ENCODE peak calls at places on chromosomes 1 and 21, in ten cellular contexts. P is endodermal cell, G is sigmoid colon, Y is breast epithelium, T is PC-3, F is lung, E is fibroblast of the aortic adventitia, I is colonic mucosa, H is WERI-Rb-1, U is endothelial cell of umbilical vein. A is an unnamed sample.
A peak's percentile ranks its signal among the peaks of the same experiment; 100 is the strongest.

GRCh38 chr21:42401164-42401563 is 2.5 kb upstream of the UBASH3A start:
- DNase-seq in P (no peak), G (no peak), Y (no peak), T (no peak), F (peak; percentile 77), E (peak; percentile 3), I (no peak), H (no peak), U (no peak), A (no peak)

GRCh38 chr1:158961178-158961577 is 29.8 kb downstream of the PYHIN1 start:
- DNase-seq in P (no peak), G (no peak), Y (no peak), T (peak; percentile 26), F (no peak), E (no peak), I (no peak), H (no peak), U (no peak), A (no peak)

GRCh38 chr1:167871331-167871730 is 42.6 kb downstream of the ADCY10 start:
- DNase-seq in P (no peak), G (no peak), Y (no peak), T (no peak), F (no peak), E (peak; percentile 41), I (no peak), H (no peak), U (no peak), A (no peak)

GRCh38 chr1:117607471-117607870 is 1.6 kb downstream of the TENT5C start:
- DNase-seq in P (peak; percentile 68), G (no peak), Y (no peak), T (peak; percentile 71), F (peak; percentile 54), E (no peak), I (peak; percentile 74), H (no peak), U (no peak), A (no peak)

GRCh38 chr1:110466646-110467280 is 15.8 kb downstream of the PROK1 start:
- DNase-seq in P (no peak), G (no peak), Y (no peak), T (no peak), F (no peak), E (no peak), I (no peak), H (no peak), U (no peak), A (no peak)

GRCh38 chr1:203450541-203451149 is 25.0 kb upstream of the PRELP start:
- DNase-seq in P (peak; percentile 83), G (no peak), Y (no peak), T (no peak), F (no peak), E (no peak), I (no peak), H (peak; percentile 85), U (no peak), A (no peak)

GRCh38 chr1:57122031-57122430 is 156.2 kb upstream of the C8B start:
- DNase-seq in P (no peak), G (no peak), Y (no peak), T (no peak), F (no peak), E (no peak), I (no peak), H (no peak), U (no peak), A (no peak)

GRCh38 chr1:8969937-8970336 is 24.3 kb downstream of the CA6 start:
- DNase-seq in P (no peak), G (no peak), Y (no peak), T (no peak), F (no peak), E (no peak), I (no peak), H (no peak), U (no peak), A (no peak)

GRCh38 chr1:204255225-204255624 is 41.4 kb upstream of the GOLT1A start:
- DNase-seq in P (peak; percentile 81), G (no peak), Y (no peak), T (no peak), F (no peak), E (no peak), I (no peak), H (no peak), U (no peak), A (no peak)

GRCh38 chr21:25126564-25126963 is 480.7 kb downstream of the MRPL39 start:
- DNase-seq in P (no peak), G (no peak), Y (no peak), T (no peak), F (no peak), E (no peak), I (no peak), H (no peak), U (no peak), A (no peak)

DNA sequence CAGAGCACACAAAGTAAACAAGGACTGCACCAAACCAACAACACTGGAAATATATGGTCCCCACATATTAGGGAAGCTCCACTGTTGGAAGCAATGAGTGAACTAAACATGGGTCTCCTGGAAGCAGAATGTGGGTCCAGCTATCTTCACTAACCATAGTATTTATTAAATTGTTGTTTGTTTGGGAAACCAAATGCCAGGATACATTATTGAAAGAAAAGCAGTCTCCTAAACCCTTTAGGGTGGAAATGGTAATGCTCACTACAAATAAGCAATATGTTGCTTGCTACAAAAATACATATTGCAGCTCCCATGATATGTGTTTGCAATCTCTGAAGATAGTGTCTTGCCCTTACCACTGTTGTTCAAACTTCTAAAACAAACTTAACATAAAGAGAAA is 2.2 kb downstream of the NEGR1 start:
- DNase-seq in P (no peak), G (no peak), Y (no peak), T (no peak), F (no peak), E (no peak), I (no peak), H (no peak), U (peak; percentile 12), A (no peak)
- H3K4me3 ChIP-seq in P (no peak overlapping the region), G (peak overlapping the region; percentile 75), Y (no peak overlapping the region), T (peak overlapping the region; percentile 95), F (no peak overlapping the region), E (no peak overlapping the region), I (no peak overlapping the region), H (no peak overlapping the region), U (peak overlapping the region; percentile 91), A (no peak overlapping the region)

DNA sequence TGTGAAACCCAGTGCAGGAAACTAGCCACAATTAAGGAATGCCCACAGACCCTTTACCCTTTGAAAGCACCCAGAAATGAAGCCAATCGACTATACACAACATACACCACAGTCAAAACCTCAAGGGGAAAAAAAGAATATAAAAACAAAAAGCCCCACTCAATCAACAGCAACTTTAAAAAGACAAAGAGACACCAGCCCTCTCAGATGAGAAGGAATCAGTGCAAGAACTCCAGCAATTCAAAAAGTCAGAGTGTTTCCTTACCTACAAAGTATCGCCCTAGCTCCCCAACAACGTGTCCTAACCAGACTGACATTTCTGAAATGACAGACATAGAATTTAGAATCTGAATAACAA is 147.7 kb downstream of the CHD1L start:
- DNase-seq in P (no peak), G (no peak), Y (no peak), T (no peak), F (no peak), E (no peak), I (no peak), H (no peak), U (no peak), A (no peak)
- TF ChIP-seq CTCF in P (no peak), G (no peak), Y (no peak), T (peak; percentile 23), F (no peak), E (no peak), I (no peak), H (no peak), U (no peak), A (no peak)

GRCh38 chr1:150151291-150152181 is 1.8 kb downstream of the PLEKHO1 start:
- DNase-seq in P (no peak), G (peak; percentile 83), Y (no peak), T (no peak), F (no peak), E (no peak), I (no peak), H (peak; percentile 9), U (no peak), A (no peak)
- H3K4me3 ChIP-seq in P (peak overlapping the region; percentile 98), G (peak overlapping the region; percentile 96), Y (peak overlapping the region; percentile 97), T (no peak overlapping the region), F (peak overlapping the region; percentile 78), E (peak overlapping the region; percentile 69), I (peak overlapping the region; percentile 56), H (peak overlapping the region; percentile 64), U (peak overlapping the region; percentile 96), A (peak overlapping the region; percentile 81)

DNA sequence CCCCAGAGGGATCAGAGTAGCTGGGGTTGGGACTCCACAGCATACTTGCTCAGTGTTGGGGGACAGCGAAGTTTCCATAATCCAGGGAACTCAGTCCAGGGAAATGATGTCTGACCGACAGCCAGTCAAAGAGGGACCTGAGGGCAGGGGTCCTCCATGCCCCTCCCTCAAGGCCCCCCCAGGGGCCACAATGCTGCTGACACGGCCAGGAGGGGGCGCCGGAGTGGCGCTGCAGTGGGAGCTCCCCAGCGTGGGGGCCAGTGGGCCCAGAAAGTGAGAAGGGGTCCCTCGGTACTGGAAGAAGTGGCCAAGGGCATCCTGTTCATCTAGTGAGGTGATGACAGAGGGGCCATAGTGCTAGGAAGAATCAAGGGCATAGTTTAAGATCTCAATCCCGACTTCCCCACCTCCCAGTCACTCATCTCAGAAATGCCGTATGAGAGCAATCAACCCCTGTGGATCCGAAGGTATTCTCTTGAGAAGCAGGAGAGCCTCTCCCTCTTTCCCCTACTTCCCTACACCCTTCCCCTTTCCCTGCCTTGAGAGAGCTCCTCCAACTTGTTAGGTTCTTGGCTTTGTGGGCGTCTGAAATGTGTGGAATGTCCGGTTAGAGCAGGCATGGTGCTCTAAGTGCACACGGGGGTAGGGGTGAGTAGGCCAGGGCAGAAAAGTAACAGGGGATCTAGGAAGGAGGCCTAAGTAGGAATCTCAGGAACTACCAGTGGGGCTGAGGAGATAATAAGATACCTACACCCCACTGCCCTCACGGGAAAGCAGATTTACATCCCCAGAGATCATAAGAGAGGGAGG is 4.1 kb downstream of the NUDT17 start:
- DNase-seq in P (peak; percentile 55), G (no peak), Y (no peak), T (no peak), F (peak; percentile 49), E (peak; percentile 75), I (no peak), H (peak; percentile 47), U (peak; percentile 51), A (peak; percentile 63)
- TF ChIP-seq CTCF in P (peak; percentile 74), G (no peak), Y (no peak), T (peak; percentile 74), F (no peak), E (peak; percentile 47), I (no peak), H (peak; percentile 90), U (peak; percentile 50), A (peak; percentile 51)

GRCh38 chr1:100265931-100266830 is at the start of gene RTCA:
- DNase-seq in P (peak; percentile 97), G (peak; percentile 98), Y (peak; percentile 91), T (peak; percentile 96), F (peak; percentile 96), E (peak; percentile 96), I (peak; percentile 98), H (peak; percentile 95), U (peak; percentile 92), A (peak; percentile 67)

GRCh38 chr1:100267284-100267683 is 1.3 kb downstream of the RTCA start:
- DNase-seq in P (no peak), G (no peak), Y (no peak), T (no peak), F (no peak), E (no peak), I (no peak), H (no peak), U (no peak), A (no peak)

GRCh38 chr1:100265562-100265930 is 470 bp upstream of the RTCA start:
- DNase-seq in P (no peak), G (no peak), Y (no peak), T (peak; percentile 36), F (no peak), E (no peak), I (no peak), H (no peak), U (no peak), A (no peak)

GRCh38 chr1:100268202-100268601 is 2.2 kb downstream of the RTCA start:
- DNase-seq in P (no peak), G (no peak), Y (no peak), T (no peak), F (no peak), E (no peak), I (no peak), H (no peak), U (no peak), A (no peak)
- H3K4me3 ChIP-seq in P (peak overlapping the region; percentile 91), G (no peak overlapping the region), Y (no peak overlapping the region), T (no peak overlapping the region), F (no peak overlapping the region), E (no peak overlapping the region), I (no peak overlapping the region), H (no peak overlapping the region), U (no peak overlapping the region), A (no peak overlapping the region)